ENCODE peak calls at places on chromosome 7, in nine cellular contexts. One of them, this sample, is unnamed.

GRCh38 chr7:49127359-49127848 is 203.1 kb downstream of the CDC14C start:
- DNase-seq in iris pigment epithelial cell: no peak
- DNase-seq in cardiac fibroblast: no peak
- DNase-seq in body of pancreas: no peak
- DNase-seq in hypothalamus: no peak
- DNase-seq in effector memory CD4-positive, alpha-beta T cell: no peak
- DNase-seq in CD4-positive, alpha-beta T cell: no peak
- DNase-seq in activated naive CD4-positive, alpha-beta T cell treated with anti-CD3 and anti-CD28 coated beads for 36 hours: no peak
- DNase-seq in HEK293T: no peak
- DNase-seq in this sample: no peak

GRCh38 chr7:105621617-105622016 is 40.3 kb upstream of the EFCAB10 start:
- DNase-seq in cardiac fibroblast: peak; percentile 74
- DNase-seq in effector memory CD4-positive, alpha-beta T cell: no peak
- DNase-seq in HEK293T: no peak
- DNase-seq in CD4-positive, alpha-beta T cell: no peak
- DNase-seq in iris pigment epithelial cell: no peak
- DNase-seq in hypothalamus: peak; percentile 20
- DNase-seq in body of pancreas: peak; percentile 12
- DNase-seq in activated naive CD4-positive, alpha-beta T cell treated with anti-CD3 and anti-CD28 coated beads for 36 hours: no peak
- DNase-seq in this sample: peak; percentile 62

GRCh38 chr7:52925332-52925731 is 110.1 kb upstream of the POM121L12 start:
- DNase-seq in hypothalamus: no peak
- DNase-seq in CD4-positive, alpha-beta T cell: no peak
- DNase-seq in iris pigment epithelial cell: no peak
- DNase-seq in body of pancreas: no peak
- DNase-seq in effector memory CD4-positive, alpha-beta T cell: no peak
- DNase-seq in activated naive CD4-positive, alpha-beta T cell treated with anti-CD3 and anti-CD28 coated beads for 36 hours: no peak
- DNase-seq in HEK293T: no peak
- DNase-seq in cardiac fibroblast: no peak
- DNase-seq in this sample: no peak

GRCh38 chr7:83001362-83002040 is 161.2 kb downstream of the PCLO start:
- DNase-seq in cardiac fibroblast: no peak
- DNase-seq in activated naive CD4-positive, alpha-beta T cell treated with anti-CD3 and anti-CD28 coated beads for 36 hours: no peak
- DNase-seq in effector memory CD4-positive, alpha-beta T cell: no peak
- DNase-seq in CD4-positive, alpha-beta T cell: no peak
- DNase-seq in body of pancreas: no peak
- DNase-seq in iris pigment epithelial cell: peak; percentile 46
- DNase-seq in hypothalamus: no peak
- DNase-seq in HEK293T: no peak
- DNase-seq in this sample: no peak

GRCh38 chr7:24245362-24245761 is 38.6 kb upstream of the NPY start:
- DNase-seq in body of pancreas: no peak
- DNase-seq in iris pigment epithelial cell: no peak
- DNase-seq in hypothalamus: no peak
- DNase-seq in effector memory CD4-positive, alpha-beta T cell: no peak
- DNase-seq in cardiac fibroblast: no peak
- DNase-seq in activated naive CD4-positive, alpha-beta T cell treated with anti-CD3 and anti-CD28 coated beads for 36 hours: no peak
- DNase-seq in HEK293T: no peak
- DNase-seq in CD4-positive, alpha-beta T cell: no peak
- DNase-seq in this sample: no peak

GRCh38 chr7:46835556-46835955 is 746.4 kb downstream of the TNS3 start:
- DNase-seq in activated naive CD4-positive, alpha-beta T cell treated with anti-CD3 and anti-CD28 coated beads for 36 hours: no peak
- DNase-seq in effector memory CD4-positive, alpha-beta T cell: no peak
- DNase-seq in iris pigment epithelial cell: peak; percentile 9
- DNase-seq in hypothalamus: no peak
- DNase-seq in CD4-positive, alpha-beta T cell: no peak
- DNase-seq in cardiac fibroblast: no peak
- DNase-seq in body of pancreas: no peak
- DNase-seq in HEK293T: no peak
- DNase-seq in this sample: no peak

GRCh38 chr7:66250711-66251110 is 45.6 kb downstream of the TPST1 start:
- DNase-seq in body of pancreas: no peak
- DNase-seq in cardiac fibroblast: peak; percentile 73
- DNase-seq in hypothalamus: no peak
- DNase-seq in effector memory CD4-positive, alpha-beta T cell: no peak
- DNase-seq in CD4-positive, alpha-beta T cell: no peak
- DNase-seq in activated naive CD4-positive, alpha-beta T cell treated with anti-CD3 and anti-CD28 coated beads for 36 hours: no peak
- DNase-seq in HEK293T: no peak
- DNase-seq in iris pigment epithelial cell: peak; percentile 97
- DNase-seq in this sample: no peak

GRCh38 chr7:21261627-21262564 is 166.0 kb upstream of the SP4 start:
- DNase-seq in cardiac fibroblast: peak; percentile 28
- DNase-seq in activated naive CD4-positive, alpha-beta T cell treated with anti-CD3 and anti-CD28 coated beads for 36 hours: peak; percentile 62
- DNase-seq in CD4-positive, alpha-beta T cell: peak; percentile 44
- DNase-seq in iris pigment epithelial cell: peak; percentile 50
- DNase-seq in HEK293T: peak; percentile 64
- DNase-seq in effector memory CD4-positive, alpha-beta T cell: peak; percentile 6
- DNase-seq in body of pancreas: peak; percentile 38
- DNase-seq in hypothalamus: no peak
- DNase-seq in this sample: no peak

GRCh38 chr7:126440542-126440941 is 812.2 kb downstream of the GRM8 start:
- DNase-seq in activated naive CD4-positive, alpha-beta T cell treated with anti-CD3 and anti-CD28 coated beads for 36 hours: no peak
- DNase-seq in CD4-positive, alpha-beta T cell: no peak
- DNase-seq in iris pigment epithelial cell: no peak
- DNase-seq in effector memory CD4-positive, alpha-beta T cell: no peak
- DNase-seq in hypothalamus: no peak
- DNase-seq in cardiac fibroblast: no peak
- DNase-seq in HEK293T: no peak
- DNase-seq in body of pancreas: no peak
- DNase-seq in this sample: no peak

GRCh38 chr7:24365606-24366005 is 81.6 kb downstream of the NPY start:
- DNase-seq in iris pigment epithelial cell: no peak
- DNase-seq in effector memory CD4-positive, alpha-beta T cell: no peak
- DNase-seq in activated naive CD4-positive, alpha-beta T cell treated with anti-CD3 and anti-CD28 coated beads for 36 hours: no peak
- DNase-seq in HEK293T: no peak
- DNase-seq in hypothalamus: no peak
- DNase-seq in cardiac fibroblast: no peak
- DNase-seq in CD4-positive, alpha-beta T cell: no peak
- DNase-seq in body of pancreas: no peak
- DNase-seq in this sample: no peak

GRCh38 chr7:138918176-138918575 is 63.0 kb downstream of the KIAA1549 start:
- DNase-seq in body of pancreas: no peak
- DNase-seq in activated naive CD4-positive, alpha-beta T cell treated with anti-CD3 and anti-CD28 coated beads for 36 hours: no peak
- DNase-seq in hypothalamus: no peak
- DNase-seq in effector memory CD4-positive, alpha-beta T cell: no peak
- DNase-seq in CD4-positive, alpha-beta T cell: no peak
- DNase-seq in HEK293T: no peak
- DNase-seq in cardiac fibroblast: no peak
- DNase-seq in iris pigment epithelial cell: no peak
- DNase-seq in this sample: no peak

GRCh38 chr7:153190452-153190851 is 430.9 kb downstream of the ACTR3B start:
- DNase-seq in cardiac fibroblast: no peak
- DNase-seq in effector memory CD4-positive, alpha-beta T cell: no peak
- DNase-seq in hypothalamus: no peak
- DNase-seq in CD4-positive, alpha-beta T cell: no peak
- DNase-seq in iris pigment epithelial cell: no peak
- DNase-seq in HEK293T: peak; percentile 55
- DNase-seq in body of pancreas: peak; percentile 8
- DNase-seq in activated naive CD4-positive, alpha-beta T cell treated with anti-CD3 and anti-CD28 coated beads for 36 hours: no peak
- DNase-seq in this sample: no peak

GRCh38 chr7:24905996-24906770 is 73.8 kb downstream of the OSBPL3 start:
- DNase-seq in effector memory CD4-positive, alpha-beta T cell: no peak
- DNase-seq in CD4-positive, alpha-beta T cell: no peak
- DNase-seq in body of pancreas: no peak
- DNase-seq in hypothalamus: no peak
- DNase-seq in iris pigment epithelial cell: peak; percentile 43
- DNase-seq in cardiac fibroblast: no peak
- DNase-seq in HEK293T: no peak
- DNase-seq in activated naive CD4-positive, alpha-beta T cell treated with anti-CD3 and anti-CD28 coated beads for 36 hours: peak; percentile 67
- DNase-seq in this sample: no peak

GRCh38 chr7:139731802-139732470 is 45.9 kb downstream of the HIPK2 start:
- DNase-seq in effector memory CD4-positive, alpha-beta T cell: no peak
- DNase-seq in activated naive CD4-positive, alpha-beta T cell treated with anti-CD3 and anti-CD28 coated beads for 36 hours: no peak
- DNase-seq in body of pancreas: peak; percentile 93
- DNase-seq in hypothalamus: peak; percentile 23
- DNase-seq in cardiac fibroblast: peak; percentile 97
- DNase-seq in iris pigment epithelial cell: peak; percentile 91
- DNase-seq in HEK293T: no peak
- DNase-seq in CD4-positive, alpha-beta T cell: no peak
- DNase-seq in this sample: peak; percentile 71

GRCh38 chr7:107318523-107319160 is 149.8 kb downstream of the HBP1 start:
- DNase-seq in body of pancreas: no peak
- DNase-seq in CD4-positive, alpha-beta T cell: no peak
- DNase-seq in iris pigment epithelial cell: peak; percentile 64
- DNase-seq in cardiac fibroblast: peak; percentile 13
- DNase-seq in HEK293T: peak; percentile 6
- DNase-seq in activated naive CD4-positive, alpha-beta T cell treated with anti-CD3 and anti-CD28 coated beads for 36 hours: no peak
- DNase-seq in effector memory CD4-positive, alpha-beta T cell: no peak
- DNase-seq in hypothalamus: no peak
- DNase-seq in this sample: no peak

GRCh38 chr7:131546583-131547111 is 9.8 kb downstream of the PODXL start:
- DNase-seq in effector memory CD4-positive, alpha-beta T cell: no peak
- DNase-seq in cardiac fibroblast: no peak
- DNase-seq in HEK293T: peak; percentile 72
- DNase-seq in body of pancreas: no peak
- DNase-seq in iris pigment epithelial cell: no peak
- DNase-seq in activated naive CD4-positive, alpha-beta T cell treated with anti-CD3 and anti-CD28 coated beads for 36 hours: peak; percentile 72
- DNase-seq in CD4-positive, alpha-beta T cell: peak; percentile 15
- DNase-seq in hypothalamus: no peak
- DNase-seq in this sample: no peak

GRCh38 chr7:123748171-123748733 is 551 bp downstream of the WASL start:
- DNase-seq in CD4-positive, alpha-beta T cell: peak; percentile 8
- DNase-seq in activated naive CD4-positive, alpha-beta T cell treated with anti-CD3 and anti-CD28 coated beads for 36 hours: peak; percentile 22
- DNase-seq in body of pancreas: peak; percentile 48
- DNase-seq in iris pigment epithelial cell: peak; percentile 40
- DNase-seq in hypothalamus: no peak
- DNase-seq in HEK293T: peak; percentile 42
- DNase-seq in effector memory CD4-positive, alpha-beta T cell: peak; percentile 2
- DNase-seq in cardiac fibroblast: peak; percentile 36
- DNase-seq in this sample: no peak

GRCh38 chr7:22238354-22239311 is 118.3 kb downstream of the RAPGEF5 start:
- DNase-seq in cardiac fibroblast: no peak
- DNase-seq in HEK293T: no peak
- DNase-seq in effector memory CD4-positive, alpha-beta T cell: no peak
- DNase-seq in activated naive CD4-positive, alpha-beta T cell treated with anti-CD3 and anti-CD28 coated beads for 36 hours: no peak
- DNase-seq in hypothalamus: no peak
- DNase-seq in CD4-positive, alpha-beta T cell: no peak
- DNase-seq in iris pigment epithelial cell: peak; percentile 24
- DNase-seq in body of pancreas: no peak
- DNase-seq in this sample: no peak

GRCh38 chr7:42237891-42238531 is 1.0 kb upstream of the GLI3 start:
- DNase-seq in CD4-positive, alpha-beta T cell: no peak
- DNase-seq in cardiac fibroblast: peak; percentile 84
- DNase-seq in effector memory CD4-positive, alpha-beta T cell: no peak
- DNase-seq in iris pigment epithelial cell: peak; percentile 84
- DNase-seq in HEK293T: peak; percentile 38
- DNase-seq in hypothalamus: peak; percentile 41
- DNase-seq in body of pancreas: peak; percentile 21
- DNase-seq in activated naive CD4-positive, alpha-beta T cell treated with anti-CD3 and anti-CD28 coated beads for 36 hours: peak; percentile 29
- DNase-seq in this sample: peak; percentile 16

GRCh38 chr7:91287685-91288084 is 23.5 kb downstream of the FZD1 start:
- DNase-seq in activated naive CD4-positive, alpha-beta T cell treated with anti-CD3 and anti-CD28 coated beads for 36 hours: no peak
- DNase-seq in CD4-positive, alpha-beta T cell: no peak
- DNase-seq in HEK293T: no peak
- DNase-seq in iris pigment epithelial cell: no peak
- DNase-seq in hypothalamus: no peak
- DNase-seq in cardiac fibroblast: peak; percentile 23
- DNase-seq in body of pancreas: no peak
- DNase-seq in effector memory CD4-positive, alpha-beta T cell: no peak
- DNase-seq in this sample: peak; percentile 15

GRCh38 chr7:24591152-24591551 is 17.9 kb downstream of the PALS2 start:
- DNase-seq in cardiac fibroblast: no peak
- DNase-seq in iris pigment epithelial cell: no peak
- DNase-seq in HEK293T: no peak
- DNase-seq in activated naive CD4-positive, alpha-beta T cell treated with anti-CD3 and anti-CD28 coated beads for 36 hours: no peak
- DNase-seq in effector memory CD4-positive, alpha-beta T cell: no peak
- DNase-seq in hypothalamus: no peak
- DNase-seq in CD4-positive, alpha-beta T cell: no peak
- DNase-seq in body of pancreas: no peak
- DNase-seq in this sample: no peak

GRCh38 chr7:101744588-101744987 is 72.8 kb upstream of the CUX1 start:
- DNase-seq in CD4-positive, alpha-beta T cell: no peak
- DNase-seq in hypothalamus: no peak
- DNase-seq in activated naive CD4-positive, alpha-beta T cell treated with anti-CD3 and anti-CD28 coated beads for 36 hours: no peak
- DNase-seq in body of pancreas: no peak
- DNase-seq in iris pigment epithelial cell: no peak
- DNase-seq in effector memory CD4-positive, alpha-beta T cell: no peak
- DNase-seq in cardiac fibroblast: no peak
- DNase-seq in HEK293T: no peak
- DNase-seq in this sample: no peak

GRCh38 chr7:43669286-43670081 is 59.8 kb downstream of the COA1 start:
- DNase-seq in HEK293T: no peak
- DNase-seq in cardiac fibroblast: peak; percentile 7
- DNase-seq in body of pancreas: no peak
- DNase-seq in activated naive CD4-positive, alpha-beta T cell treated with anti-CD3 and anti-CD28 coated beads for 36 hours: peak; percentile 90
- DNase-seq in CD4-positive, alpha-beta T cell: peak; percentile 54
- DNase-seq in hypothalamus: no peak
- DNase-seq in iris pigment epithelial cell: peak; percentile 71
- DNase-seq in effector memory CD4-positive, alpha-beta T cell: peak; percentile 71
- DNase-seq in this sample: no peak

GRCh38 chr7:43868181-43868580 is 1.1 kb downstream of the MRPS24 start:
- DNase-seq in effector memory CD4-positive, alpha-beta T cell: no peak
- DNase-seq in iris pigment epithelial cell: no peak
- DNase-seq in CD4-positive, alpha-beta T cell: no peak
- DNase-seq in hypothalamus: no peak
- DNase-seq in activated naive CD4-positive, alpha-beta T cell treated with anti-CD3 and anti-CD28 coated beads for 36 hours: no peak
- DNase-seq in HEK293T: no peak
- DNase-seq in body of pancreas: peak; percentile 33
- DNase-seq in cardiac fibroblast: no peak
- DNase-seq in this sample: no peak

GRCh38 chr7:142795339-142795863 is 24.6 kb downstream of the PRSS2 start:
- DNase-seq in hypothalamus: no peak
- DNase-seq in HEK293T: no peak
- DNase-seq in activated naive CD4-positive, alpha-beta T cell treated with anti-CD3 and anti-CD28 coated beads for 36 hours: peak; percentile 82
- DNase-seq in effector memory CD4-positive, alpha-beta T cell: peak; percentile 51
- DNase-seq in CD4-positive, alpha-beta T cell: peak; percentile 81
- DNase-seq in body of pancreas: no peak
- DNase-seq in cardiac fibroblast: no peak
- DNase-seq in iris pigment epithelial cell: no peak
- DNase-seq in this sample: no peak

GRCh38 chr7:67823345-67823744 is 826.7 kb downstream of the TYW1 start:
- DNase-seq in HEK293T: no peak
- DNase-seq in CD4-positive, alpha-beta T cell: no peak
- DNase-seq in body of pancreas: peak; percentile 50
- DNase-seq in hypothalamus: no peak
- DNase-seq in iris pigment epithelial cell: no peak
- DNase-seq in activated naive CD4-positive, alpha-beta T cell treated with anti-CD3 and anti-CD28 coated beads for 36 hours: no peak
- DNase-seq in cardiac fibroblast: peak; percentile 70
- DNase-seq in effector memory CD4-positive, alpha-beta T cell: no peak
- DNase-seq in this sample: no peak

GRCh38 chr7:45176091-45176490 is 18.5 kb downstream of the RAMP3 start:
- DNase-seq in activated naive CD4-positive, alpha-beta T cell treated with anti-CD3 and anti-CD28 coated beads for 36 hours: peak; percentile 2
- DNase-seq in cardiac fibroblast: no peak
- DNase-seq in CD4-positive, alpha-beta T cell: no peak
- DNase-seq in iris pigment epithelial cell: no peak
- DNase-seq in body of pancreas: no peak
- DNase-seq in HEK293T: no peak
- DNase-seq in hypothalamus: no peak
- DNase-seq in effector memory CD4-positive, alpha-beta T cell: no peak
- DNase-seq in this sample: no peak

GRCh38 chr7:4226166-4226857 is 455.8 kb upstream of the FOXK1 start:
- DNase-seq in cardiac fibroblast: no peak
- DNase-seq in hypothalamus: no peak
- DNase-seq in CD4-positive, alpha-beta T cell: no peak
- DNase-seq in HEK293T: peak; percentile 25
- DNase-seq in body of pancreas: no peak
- DNase-seq in activated naive CD4-positive, alpha-beta T cell treated with anti-CD3 and anti-CD28 coated beads for 36 hours: no peak
- DNase-seq in iris pigment epithelial cell: no peak
- DNase-seq in effector memory CD4-positive, alpha-beta T cell: no peak
- DNase-seq in this sample: no peak

GRCh38 chr7:52270301-52270700 is 765.1 kb upstream of the POM121L12 start:
- DNase-seq in body of pancreas: no peak
- DNase-seq in HEK293T: no peak
- DNase-seq in activated naive CD4-positive, alpha-beta T cell treated with anti-CD3 and anti-CD28 coated beads for 36 hours: no peak
- DNase-seq in cardiac fibroblast: no peak
- DNase-seq in effector memory CD4-positive, alpha-beta T cell: no peak
- DNase-seq in iris pigment epithelial cell: no peak
- DNase-seq in CD4-positive, alpha-beta T cell: no peak
- DNase-seq in hypothalamus: no peak
- DNase-seq in this sample: no peak

This sample was measured in midbrain.